ENCODE peak calls at places on chromosomes 6 and 20, in four cellular contexts. One of them, this sample, is unnamed.

GRCh38 chr6:166624275-166624674 is 2.8 kb downstream of the RPS6KA2 start:
- DNase-seq in stimulated activated CD8-positive, alpha-beta memory T cell treated with anti-CD3 and anti-CD28 coated beads, Interleukin-7, amount 100 ng/mL, for 4 hours: no peak
- DNase-seq in SK-MEL-5: no peak
- DNase-seq in mucosa of gallbladder: peak; percentile 51
- DNase-seq in this sample: no peak

GRCh38 chr20:46028772-46029371 is at the start of gene SLC12A5:
- DNase-seq in stimulated activated CD8-positive, alpha-beta memory T cell treated with anti-CD3 and anti-CD28 coated beads, Interleukin-7, amount 100 ng/mL, for 4 hours: no peak
- DNase-seq in SK-MEL-5: no peak
- DNase-seq in mucosa of gallbladder: no peak
- DNase-seq in this sample: no peak

GRCh38 chr6:28005975-28006374 is 48.9 kb downstream of the OR2B6 start:
- DNase-seq in stimulated activated CD8-positive, alpha-beta memory T cell treated with anti-CD3 and anti-CD28 coated beads, Interleukin-7, amount 100 ng/mL, for 4 hours: no peak
- DNase-seq in SK-MEL-5: no peak
- DNase-seq in mucosa of gallbladder: no peak
- DNase-seq in this sample: no peak

GRCh38 chr20:20821496-20822260 is 109.2 kb upstream of the RALGAPA2 start:
- DNase-seq in stimulated activated CD8-positive, alpha-beta memory T cell treated with anti-CD3 and anti-CD28 coated beads, Interleukin-7, amount 100 ng/mL, for 4 hours: no peak
- DNase-seq in SK-MEL-5: peak; percentile 55
- DNase-seq in mucosa of gallbladder: no peak
- DNase-seq in this sample: no peak

GRCh38 chr6:20811112-20811746 is 277.0 kb downstream of the CDKAL1 start:
- DNase-seq in stimulated activated CD8-positive, alpha-beta memory T cell treated with anti-CD3 and anti-CD28 coated beads, Interleukin-7, amount 100 ng/mL, for 4 hours: no peak
- DNase-seq in SK-MEL-5: peak; percentile 40
- DNase-seq in mucosa of gallbladder: no peak
- DNase-seq in this sample: peak; percentile 77

GRCh38 chr20:44730441-44730840 is 15.2 kb upstream of the KCNK15 start:
- DNase-seq in stimulated activated CD8-positive, alpha-beta memory T cell treated with anti-CD3 and anti-CD28 coated beads, Interleukin-7, amount 100 ng/mL, for 4 hours: no peak
- DNase-seq in SK-MEL-5: peak; percentile 74
- DNase-seq in mucosa of gallbladder: no peak
- DNase-seq in this sample: no peak

GRCh38 chr6:20846602-20847028 is 312.4 kb downstream of the CDKAL1 start:
- DNase-seq in stimulated activated CD8-positive, alpha-beta memory T cell treated with anti-CD3 and anti-CD28 coated beads, Interleukin-7, amount 100 ng/mL, for 4 hours: no peak
- DNase-seq in SK-MEL-5: no peak
- DNase-seq in mucosa of gallbladder: no peak
- DNase-seq in this sample: no peak

GRCh38 chr6:147222160-147222838 is 18.1 kb downstream of the STXBP5 start:
- DNase-seq in stimulated activated CD8-positive, alpha-beta memory T cell treated with anti-CD3 and anti-CD28 coated beads, Interleukin-7, amount 100 ng/mL, for 4 hours: no peak
- DNase-seq in SK-MEL-5: peak; percentile 51
- DNase-seq in mucosa of gallbladder: no peak
- DNase-seq in this sample: no peak

GRCh38 chr6:142550310-142550709 is 248.5 kb downstream of the ADGRG6 start:
- DNase-seq in stimulated activated CD8-positive, alpha-beta memory T cell treated with anti-CD3 and anti-CD28 coated beads, Interleukin-7, amount 100 ng/mL, for 4 hours: no peak
- DNase-seq in SK-MEL-5: no peak
- DNase-seq in mucosa of gallbladder: no peak
- DNase-seq in this sample: no peak

GRCh38 chr20:22006306-22006705 is 300.8 kb downstream of the PAX1 start:
- DNase-seq in stimulated activated CD8-positive, alpha-beta memory T cell treated with anti-CD3 and anti-CD28 coated beads, Interleukin-7, amount 100 ng/mL, for 4 hours: no peak
- DNase-seq in SK-MEL-5: no peak
- DNase-seq in mucosa of gallbladder: no peak
- DNase-seq in this sample: no peak

GRCh38 chr20:36653456-36653855 is 7.5 kb upstream of the SLA2 start:
- DNase-seq in stimulated activated CD8-positive, alpha-beta memory T cell treated with anti-CD3 and anti-CD28 coated beads, Interleukin-7, amount 100 ng/mL, for 4 hours: no peak
- DNase-seq in SK-MEL-5: no peak
- DNase-seq in mucosa of gallbladder: no peak
- DNase-seq in this sample: no peak

GRCh38 chr20:33791959-33792597 is 19.1 kb upstream of the CHMP4B start:
- DNase-seq in stimulated activated CD8-positive, alpha-beta memory T cell treated with anti-CD3 and anti-CD28 coated beads, Interleukin-7, amount 100 ng/mL, for 4 hours: no peak
- DNase-seq in SK-MEL-5: peak; percentile 62
- DNase-seq in mucosa of gallbladder: no peak
- DNase-seq in this sample: no peak

GRCh38 chr20:40980106-40980827 is 48.4 kb upstream of the TOP1 start:
- DNase-seq in stimulated activated CD8-positive, alpha-beta memory T cell treated with anti-CD3 and anti-CD28 coated beads, Interleukin-7, amount 100 ng/mL, for 4 hours: no peak
- DNase-seq in SK-MEL-5: no peak
- DNase-seq in mucosa of gallbladder: no peak
- DNase-seq in this sample: no peak

GRCh38 chr20:17558154-17558940 is 11.5 kb upstream of the DSTN start:
- DNase-seq in stimulated activated CD8-positive, alpha-beta memory T cell treated with anti-CD3 and anti-CD28 coated beads, Interleukin-7, amount 100 ng/mL, for 4 hours: no peak
- DNase-seq in SK-MEL-5: peak; percentile 90
- DNase-seq in mucosa of gallbladder: peak; percentile 40
- DNase-seq in this sample: no peak

GRCh38 chr6:84526631-84527030 is 237.8 kb downstream of the TBX18 start:
- DNase-seq in stimulated activated CD8-positive, alpha-beta memory T cell treated with anti-CD3 and anti-CD28 coated beads, Interleukin-7, amount 100 ng/mL, for 4 hours: no peak
- DNase-seq in SK-MEL-5: no peak
- DNase-seq in mucosa of gallbladder: no peak
- DNase-seq in this sample: no peak

GRCh38 chr6:83341765-83342164 is 89.1 kb downstream of the ME1 start:
- DNase-seq in stimulated activated CD8-positive, alpha-beta memory T cell treated with anti-CD3 and anti-CD28 coated beads, Interleukin-7, amount 100 ng/mL, for 4 hours: no peak
- DNase-seq in SK-MEL-5: no peak
- DNase-seq in mucosa of gallbladder: no peak
- DNase-seq in this sample: no peak

GRCh38 chr6:20661721-20662120 is 127.5 kb downstream of the CDKAL1 start:
- DNase-seq in stimulated activated CD8-positive, alpha-beta memory T cell treated with anti-CD3 and anti-CD28 coated beads, Interleukin-7, amount 100 ng/mL, for 4 hours: no peak
- DNase-seq in SK-MEL-5: peak; percentile 85
- DNase-seq in mucosa of gallbladder: no peak
- DNase-seq in this sample: no peak

GRCh38 chr6:156791261-156791850 is 14.2 kb downstream of the ARID1B start:
- DNase-seq in stimulated activated CD8-positive, alpha-beta memory T cell treated with anti-CD3 and anti-CD28 coated beads, Interleukin-7, amount 100 ng/mL, for 4 hours: no peak
- DNase-seq in SK-MEL-5: peak; percentile 84
- DNase-seq in mucosa of gallbladder: no peak
- DNase-seq in this sample: peak; percentile 78

GRCh38 chr20:41872986-41873385 is 254.8 kb upstream of the CHD6 start:
- DNase-seq in stimulated activated CD8-positive, alpha-beta memory T cell treated with anti-CD3 and anti-CD28 coated beads, Interleukin-7, amount 100 ng/mL, for 4 hours: no peak
- DNase-seq in SK-MEL-5: no peak
- DNase-seq in mucosa of gallbladder: peak; percentile 34
- DNase-seq in this sample: no peak

GRCh38 chr6:93621400-93621799 is 202.0 kb upstream of the EPHA7 start:
- DNase-seq in stimulated activated CD8-positive, alpha-beta memory T cell treated with anti-CD3 and anti-CD28 coated beads, Interleukin-7, amount 100 ng/mL, for 4 hours: no peak
- DNase-seq in SK-MEL-5: no peak
- DNase-seq in mucosa of gallbladder: no peak
- DNase-seq in this sample: no peak

GRCh38 chr6:126535585-126535984 is 195.7 kb downstream of the CENPW start:
- DNase-seq in stimulated activated CD8-positive, alpha-beta memory T cell treated with anti-CD3 and anti-CD28 coated beads, Interleukin-7, amount 100 ng/mL, for 4 hours: no peak
- DNase-seq in SK-MEL-5: no peak
- DNase-seq in mucosa of gallbladder: no peak
- DNase-seq in this sample: no peak

GRCh38 chr20:34946661-34947060 is 8.9 kb downstream of the GSS start:
- DNase-seq in stimulated activated CD8-positive, alpha-beta memory T cell treated with anti-CD3 and anti-CD28 coated beads, Interleukin-7, amount 100 ng/mL, for 4 hours: no peak
- DNase-seq in SK-MEL-5: no peak
- DNase-seq in mucosa of gallbladder: no peak
- DNase-seq in this sample: no peak

GRCh38 chr6:149046822-149047246 is 270.7 kb upstream of the TAB2 start:
- DNase-seq in stimulated activated CD8-positive, alpha-beta memory T cell treated with anti-CD3 and anti-CD28 coated beads, Interleukin-7, amount 100 ng/mL, for 4 hours: no peak
- DNase-seq in SK-MEL-5: no peak
- DNase-seq in mucosa of gallbladder: no peak
- DNase-seq in this sample: no peak

GRCh38 chr20:51095755-51096509 is 73.0 kb upstream of the KCNG1 start:
- DNase-seq in stimulated activated CD8-positive, alpha-beta memory T cell treated with anti-CD3 and anti-CD28 coated beads, Interleukin-7, amount 100 ng/mL, for 4 hours: no peak
- DNase-seq in SK-MEL-5: peak; percentile 41
- DNase-seq in mucosa of gallbladder: no peak
- DNase-seq in this sample: no peak

GRCh38 chr20:20017852-20018245 is 687 bp downstream of the NAA20 start:
- DNase-seq in stimulated activated CD8-positive, alpha-beta memory T cell treated with anti-CD3 and anti-CD28 coated beads, Interleukin-7, amount 100 ng/mL, for 4 hours: no peak
- DNase-seq in SK-MEL-5: no peak
- DNase-seq in mucosa of gallbladder: no peak
- DNase-seq in this sample: no peak